ENCODE peak calls at places on chromosomes 2 and 18, in eight cellular contexts. D, F, Q, N, J, I, X and Y are unnamed samples.

GRCh38 chr2:188132385-188132784 is 159.3 kb upstream of the GULP1 start:
- DNase-seq in I (no peak), Q (peak), D (no peak), X (no peak), N (no peak), J (no peak), F (no peak), Y (no peak)

GRCh38 chr2:96527990-96528679 is 8.4 kb upstream of the ARID5A start:
- DNase-seq in Q (no peak), F (peak), J (peak), N (no peak), X (no peak), D (peak), I (no peak), Y (peak)

GRCh38 chr2:160205511-160205910 is 5.4 kb upstream of the ITGB6 start:
- DNase-seq in Q (no peak), X (no peak), J (no peak), D (no peak), I (no peak), F (no peak), N (peak), Y (no peak)

GRCh38 chr2:83961512-83961911 is 497.6 kb downstream of the SUCLG1 start:
- DNase-seq in Q (no peak), F (no peak), N (no peak), D (no peak), J (no peak), I (no peak), X (no peak), Y (no peak)

GRCh38 chr2:236359426-236359825 is 95.2 kb upstream of the ASB18 start:
- DNase-seq in N (no peak), I (no peak), F (no peak), X (peak), J (no peak), D (no peak), Q (no peak), Y (no peak)

GRCh38 chr2:70024284-70024683 is 62.9 kb upstream of the ASPRV1 start:
- DNase-seq in N (no peak), X (no peak), I (peak), Q (no peak), J (no peak), F (no peak), D (no peak), Y (no peak)

GRCh38 chr2:26770986-26771586 is 7.0 kb downstream of the SLC35F6 start:
- DNase-seq in F (peak), J (no peak), N (peak), X (no peak), D (no peak), I (peak), Q (no peak), Y (no peak)

GRCh38 chr2:149861034-149861433 is 273.5 kb upstream of the MMADHC start:
- DNase-seq in F (no peak), I (no peak), X (no peak), J (no peak), D (no peak), Q (no peak), N (no peak), Y (no peak)

GRCh38 chr18:69447886-69448285 is 47.2 kb downstream of the DOK6 start:
- DNase-seq in I (no peak), F (no peak), N (no peak), Q (no peak), J (no peak), X (no peak), D (no peak), Y (no peak)

GRCh38 chr18:13276530-13277520 is 58.3 kb downstream of the LDLRAD4 start:
- DNase-seq in Q (no peak), X (peak), J (no peak), I (no peak), N (no peak), D (peak), F (no peak), Y (no peak)

GRCh38 chr2:7994397-7994951 is 687.4 kb upstream of the ID2 start:
- DNase-seq in J (no peak), Q (peak), N (no peak), I (peak), D (no peak), F (no peak), X (no peak), Y (no peak)

GRCh38 chr18:9742588-9743131 is 34.6 kb downstream of the RAB31 start:
- DNase-seq in F (no peak), N (no peak), X (peak), Q (no peak), D (no peak), I (no peak), J (no peak), Y (no peak)

GRCh38 chr2:241659150-241659739 is 21.8 kb downstream of the ATG4B start:
- DNase-seq in J (peak), F (peak), I (no peak), X (peak), Q (no peak), D (peak), N (peak), Y (no peak)

GRCh38 chr18:23563377-23564043 is 22.8 kb downstream of the NPC1 start:
- DNase-seq in I (no peak), X (no peak), J (no peak), Q (no peak), N (no peak), F (no peak), D (no peak), Y (no peak)

GRCh38 chr2:95266781-95267430 is 7.3 kb upstream of the PROM2 start:
- DNase-seq in N (no peak), I (no peak), J (no peak), D (no peak), X (no peak), F (no peak), Q (no peak), Y (no peak)

GRCh38 chr2:203431391-203432185 is 103.4 kb downstream of the ABI2 start:
- DNase-seq in X (no peak), N (no peak), Q (no peak), F (no peak), J (no peak), I (no peak), D (no peak), Y (no peak)

GRCh38 chr2:158773121-158773520 is 22.0 kb upstream of the DAPL1 start:
- DNase-seq in N (peak), D (no peak), J (no peak), Q (no peak), X (no peak), I (no peak), F (no peak), Y (no peak)

GRCh38 chr2:71816815-71817214 is 330.8 kb downstream of the CYP26B1 start:
- DNase-seq in F (no peak), N (no peak), X (no peak), Q (no peak), I (no peak), D (no peak), J (no peak), Y (no peak)

GRCh38 chr18:70781860-70782453 is 493.1 kb downstream of the SOCS6 start:
- DNase-seq in X (peak), F (peak), N (peak), Q (peak), D (peak), J (peak), I (no peak), Y (peak)

GRCh38 chr18:38081516-38081915 is 515.9 kb upstream of the CELF4 start:
- DNase-seq in I (no peak), N (no peak), X (no peak), J (no peak), D (no peak), F (no peak), Q (no peak), Y (no peak)